ENCODE peak calls at places on chromosomes 11 and 22, in four cellular contexts. H is mammary epithelial cell, K is neuronal stem cell, W is GM23248. B is an unnamed sample.

GRCh38 chr22:30047364-30047738 is 32.9 kb upstream of the HORMAD2 start:
- DNase-seq in H (no peak), K (no peak), W (no peak), B (no peak)

GRCh38 chr11:46393231-46393616 is 1.6 kb upstream of the CHRM4 start:
- DNase-seq in H (no peak), K (no peak), W (no peak), B (no peak)

GRCh38 chr22:39938509-39938908 is 21.7 kb upstream of the TMA7B start:
- DNase-seq in H (peak; percentile 59), K (no peak), W (no peak), B (no peak)

GRCh38 chr11:112542479-112542878 is 281.8 kb upstream of the PLET1 start:
- DNase-seq in H (no peak), K (no peak), W (no peak), B (no peak)

GRCh38 chr11:114399903-114400221 is 449 bp downstream of the C11orf71 start:
- DNase-seq in H (no peak), K (no peak), W (peak; percentile 79), B (no peak)

GRCh38 chr11:118898400-118899295 is 15.0 kb downstream of the CXCR5 start:
- DNase-seq in H (no peak), K (no peak), W (no peak), B (no peak)

GRCh38 chr11:93838967-93839366 is 11.5 kb downstream of the VSTM5 start:
- DNase-seq in H (no peak), K (no peak), W (no peak), B (no peak)

GRCh38 chr22:42202669-42203068 is 67.8 kb downstream of the TCF20 start:
- DNase-seq in H (no peak), K (no peak), W (no peak), B (no peak)

GRCh38 chr11:116035972-116036371 is 531.8 kb upstream of the CADM1 start:
- DNase-seq in H (no peak), K (no peak), W (no peak), B (no peak)

GRCh38 chr11:67379061-67380058 is 6.0 kb upstream of the CLCF1 start:
- DNase-seq in H (peak; percentile 71), K (no peak), W (peak; percentile 94), B (peak; percentile 79)

GRCh38 chr11:8426076-8426475 is 162.4 kb upstream of the LMO1 start:
- DNase-seq in H (no peak), K (no peak), W (no peak), B (no peak)

GRCh38 chr11:119046489-119046888 is 10.5 kb downstream of the HYOU1 start:
- DNase-seq in H (no peak), K (no peak), W (no peak), B (no peak)

GRCh38 chr11:30481385-30481784 is 104.8 kb downstream of the MPPED2 start:
- DNase-seq in H (no peak), K (peak; percentile 18), W (no peak), B (no peak)

GRCh38 chr11:86955111-86955673 is at the start of gene FZD4:
- DNase-seq in H (peak; percentile 87), K (peak; percentile 89), W (peak; percentile 97), B (peak; percentile 76)

GRCh38 chr22:44395116-44396005 is 82.6 kb upstream of the SHISAL1 start:
- DNase-seq in H (no peak), K (no peak), W (no peak), B (peak; percentile 28)

GRCh38 chr11:44971185-44971584 is 20.5 kb upstream of the TP53I11 start:
- DNase-seq in H (no peak), K (no peak), W (no peak), B (no peak)

GRCh38 chr11:35138058-35138457 is 913 bp upstream of the CD44 start:
- DNase-seq in H (no peak), K (no peak), W (no peak), B (no peak)

GRCh38 chr11:35136311-35136710 is 2.7 kb upstream of the CD44 start:
- DNase-seq in H (no peak), K (no peak), W (no peak), B (no peak)

GRCh38 chr11:35139883-35140282 is 912 bp downstream of the CD44 start:
- DNase-seq in H (no peak), K (no peak), W (peak; percentile 51), B (no peak)

GRCh38 chr11:35138949-35139881 is at the start of gene CD44:
- DNase-seq in H (peak; percentile 89), K (peak; percentile 18), W (peak; percentile 96), B (peak; percentile 84)

DNA sequence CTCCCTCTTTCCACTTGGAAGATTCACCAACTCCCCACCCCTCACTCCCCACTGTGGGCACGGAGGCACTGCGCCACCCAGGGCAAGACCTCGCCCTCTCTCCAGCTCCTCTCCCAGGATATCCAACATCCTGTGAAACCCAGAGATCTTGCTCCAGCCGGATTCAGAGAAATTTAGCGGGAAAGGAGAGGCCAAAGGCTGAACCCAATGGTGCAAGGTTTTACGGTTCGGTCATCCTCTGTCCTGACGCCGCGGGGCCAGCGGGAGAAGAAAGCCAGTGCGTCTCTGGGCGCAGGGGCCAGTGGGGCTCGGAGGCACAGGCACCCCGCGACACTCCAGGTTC is 394 bp upstream of the CD44 start:
- DNase-seq in H (no peak), K (no peak), W (no peak), B (no peak)
- H3K4me1 ChIP-seq in H (peaks cover 24% of the 10 kb centered on the region), K (no peaks in the 10 kb centered on the region), W (peaks cover 30% of the 10 kb centered on the region), B (peaks cover 60% of the 10 kb centered on the region)

GRCh38 chr11:133746663-133747306 is 98.5 kb downstream of the SPATA19 start:
- DNase-seq in H (no peak), K (no peak), W (no peak), B (no peak)
- H2AFZ ChIP-seq in H (no peak overlapping the region), K (no peak overlapping the region), W (no peak overlapping the region), B (no peak overlapping the region)

GRCh38 chr11:12680940-12681258 is 6.7 kb downstream of the TEAD1 start:
- DNase-seq in H (no peak), K (no peak), W (no peak), B (no peak)
- H3K4me3 ChIP-seq in H (no peak overlapping the region), K (peak overlapping the region; percentile 7), W (no peak overlapping the region), B (no peak overlapping the region)

DNA sequence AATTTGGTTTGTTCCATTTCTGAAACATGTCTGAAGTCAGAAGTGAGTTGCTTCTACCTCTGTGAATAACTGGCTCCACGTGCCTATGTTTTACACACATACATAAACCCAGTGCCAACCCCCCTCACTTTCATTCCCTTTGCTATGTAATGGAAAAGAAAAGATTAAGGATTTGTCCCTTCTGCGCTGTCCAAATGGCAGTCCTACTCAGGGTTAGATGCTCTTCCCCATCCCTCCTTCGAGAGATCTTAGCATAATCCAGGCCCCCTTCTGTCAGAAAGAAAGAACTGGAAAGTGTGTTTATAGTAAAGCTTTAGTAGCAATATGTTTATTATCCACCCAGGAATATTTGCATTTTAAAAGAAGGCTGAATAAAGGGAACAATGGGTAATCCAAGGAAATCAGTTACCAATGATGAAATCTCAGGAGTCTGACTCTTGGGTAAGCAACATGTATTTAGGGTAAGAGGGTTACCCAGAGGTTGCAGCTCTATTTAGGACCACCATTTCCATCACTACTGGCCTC is 3.1 kb upstream of the LAYN start:
- DNase-seq in H (no peak), K (no peak), W (no peak), B (no peak)
- H3K4me1 ChIP-seq in H (peaks cover 23% of the 10 kb centered on the region), K (peaks cover 7% of the 10 kb centered on the region), W (peaks cover 19% of the 10 kb centered on the region), B (peaks cover 23% of the 10 kb centered on the region)

GRCh38 chr22:46432164-46433068 is 96.9 kb downstream of the TRMU start:
- DNase-seq in H (no peak), K (no peak), W (no peak), B (no peak)

GRCh38 chr22:46430961-46431838 is 95.7 kb downstream of the TRMU start:
- DNase-seq in H (no peak), K (no peak), W (no peak), B (no peak)

GRCh38 chr22:46428171-46428570 is 92.7 kb downstream of the TRMU start:
- DNase-seq in H (no peak), K (no peak), W (no peak), B (no peak)

GRCh38 chr22:46429327-46429853 is 93.9 kb downstream of the TRMU start:
- DNase-seq in H (no peak), K (no peak), W (no peak), B (no peak)

DNA sequence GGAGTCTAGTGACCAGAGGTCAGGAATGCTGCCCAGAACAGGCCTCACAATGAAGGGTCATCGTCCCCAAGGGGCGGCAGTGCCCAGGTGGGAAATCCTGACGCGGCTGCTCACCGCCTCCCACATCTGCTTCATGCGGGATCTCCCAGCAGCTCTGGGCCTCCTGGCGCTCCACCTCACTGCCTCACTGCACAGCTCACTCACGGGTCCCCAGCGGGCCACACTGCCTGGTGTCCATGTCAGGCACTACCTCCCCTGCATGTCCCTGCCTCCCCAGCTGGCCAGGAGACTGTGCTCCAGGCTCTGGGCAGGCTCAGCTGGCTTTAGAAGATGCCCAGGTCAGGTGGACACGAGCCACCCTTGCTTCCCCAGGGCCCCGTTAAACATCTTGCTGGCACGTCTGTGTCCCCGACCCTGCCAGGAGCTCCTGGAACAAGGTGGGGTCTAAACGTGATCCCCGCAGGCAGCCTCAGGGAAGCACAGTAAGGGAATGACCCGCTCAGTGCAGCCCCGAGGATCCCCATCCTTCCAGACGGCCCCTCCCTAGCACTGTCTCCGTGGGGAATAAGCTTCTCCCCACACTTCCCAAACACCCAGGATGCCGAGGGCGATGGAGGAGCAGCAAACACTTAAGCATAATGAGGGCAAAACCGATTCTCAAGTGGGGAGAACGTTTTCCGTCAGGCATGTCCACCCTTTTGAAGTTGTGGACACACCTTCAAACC is 93.2 kb downstream of the TRMU start:
- DNase-seq in H (no peak), K (no peak), W (no peak), B (no peak)
- H2AFZ ChIP-seq in H (no peak overlapping the region), K (no peak overlapping the region), W (no peak overlapping the region), B (no peak overlapping the region)

DNA sequence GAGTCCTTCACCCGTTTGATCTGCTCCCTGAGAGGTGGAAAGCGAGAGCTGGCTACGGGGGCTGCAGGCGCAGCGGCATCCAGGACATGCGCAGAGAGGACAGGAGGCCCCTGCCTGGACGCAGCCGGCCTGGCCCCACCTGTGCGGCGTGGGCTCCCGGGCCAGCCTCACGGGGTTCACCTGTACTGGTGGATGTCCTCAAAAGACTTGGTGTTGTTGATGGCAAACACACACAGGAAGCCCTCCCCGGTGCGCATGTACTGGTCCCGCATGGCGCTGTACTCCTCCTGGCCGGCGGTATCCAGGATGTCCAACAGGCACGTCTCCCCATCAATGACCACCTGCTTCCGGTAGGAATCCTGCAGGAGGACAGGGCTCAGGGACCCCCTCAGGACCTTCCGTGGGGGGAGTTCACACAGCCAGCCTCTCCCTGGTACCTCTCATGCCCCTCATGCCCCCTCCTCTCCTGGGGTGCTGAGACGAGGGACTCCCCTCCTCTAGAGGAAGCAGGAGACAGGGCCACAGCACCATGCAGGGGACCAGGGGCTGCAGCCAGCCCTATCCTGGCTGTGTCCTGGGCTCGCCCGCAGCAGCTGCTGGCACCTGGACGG is 1.7 kb downstream of the HRAS start:
- DNase-seq in H (no peak), K (no peak), W (no peak), B (no peak)
- H3K4me3 ChIP-seq in H (peak overlapping the region; percentile 89), K (peak overlapping the region; percentile 76), W (peak overlapping the region; percentile 99), B (no peak overlapping the region)

GRCh38 chr11:69888671-69889076 is 69.5 kb upstream of the FGF3 start:
- DNase-seq in H (peak; percentile 48), K (peak; percentile 83), W (peak; percentile 58), B (peak; percentile 70)
- H3K4me1 ChIP-seq in H (no peaks in the 10 kb centered on the region), K (peaks cover 8% of the 10 kb centered on the region), W (no peaks in the 10 kb centered on the region), B (peaks cover 42% of the 10 kb centered on the region)

GRCh38 chr11:97729546-97730272 is 1291.0 kb upstream of the CNTN5 start:
- DNase-seq in H (no peak), K (no peak), W (no peak), B (no peak)
- H2AFZ ChIP-seq in H (no peak overlapping the region), K (no peak overlapping the region), W (no peak overlapping the region), B (no peak overlapping the region)